ENCODE peak calls at places on chromosomes 5 and 9, in seven cellular contexts. G is endothelial cell; W is prostate gland; F is lung; N is CD8-positive, alpha-beta T cell; Z is kidney epithelial cell; O is lower lobe of right lung. H is an unnamed sample.

GRCh38 chr5:126777257-126777973 is 479 bp downstream of the LMNB1 start:
- DNase-seq in O (peak), Z (no peak), F (peak), G (peak), W (peak), N (peak), H (peak)

GRCh38 chr9:99134893-99135341 is 30.0 kb downstream of the TGFBR1 start:
- DNase-seq in F (no peak), W (no peak), O (no peak), G (no peak), Z (peak), N (peak), H (no peak)

GRCh38 chr5:1748271-1748670 is 51.4 kb downstream of the MRPL36 start:
- DNase-seq in O (no peak), N (no peak), F (no peak), G (no peak), W (no peak), Z (no peak), H (no peak)

GRCh38 chr5:180135128-180135955 is 63.8 kb upstream of the RNF130 start:
- DNase-seq in F (no peak), Z (peak), N (no peak), O (peak), G (no peak), W (no peak), H (peak)

GRCh38 chr5:179142434-179143198 is 82.4 kb downstream of the ZNF354C start:
- DNase-seq in O (no peak), Z (no peak), G (no peak), W (no peak), N (no peak), F (no peak), H (no peak)

GRCh38 chr9:129582865-129583264 is 38.0 kb downstream of the C9orf50 start:
- DNase-seq in Z (no peak), W (no peak), G (no peak), O (no peak), N (no peak), F (no peak), H (no peak)

GRCh38 chr5:3131161-3131560 is 379.7 kb upstream of the IRX2 start:
- DNase-seq in N (no peak), G (no peak), F (no peak), O (no peak), Z (no peak), W (no peak), H (no peak)

GRCh38 chr9:71179183-71179582 is 57.8 kb upstream of the TRPM3 start:
- DNase-seq in W (no peak), O (no peak), N (no peak), Z (no peak), G (no peak), F (no peak), H (no peak)

GRCh38 chr5:136015966-136016365 is 12.8 kb upstream of the TGFBI start:
- DNase-seq in W (no peak), Z (no peak), N (no peak), G (no peak), F (no peak), O (no peak), H (no peak)

GRCh38 chr9:2389404-2389803 is 232.2 kb upstream of the VLDLR start:
- DNase-seq in W (no peak), Z (no peak), G (no peak), O (no peak), N (no peak), F (no peak), H (no peak)

GRCh38 chr5:83827111-83827541 is 106.5 kb upstream of the HAPLN1 start:
- DNase-seq in W (no peak), Z (no peak), O (no peak), G (no peak), F (no peak), N (no peak), H (no peak)

GRCh38 chr5:172846249-172846648 is 12.2 kb downstream of the ERGIC1 start:
- DNase-seq in Z (no peak), N (no peak), G (no peak), F (no peak), O (no peak), W (no peak), H (no peak)

GRCh38 chr9:89534464-89534863 is 36.6 kb upstream of the SEMA4D start:
- DNase-seq in G (no peak), N (no peak), F (no peak), W (no peak), Z (no peak), O (no peak), H (no peak)

GRCh38 chr5:172144291-172144815 is 43.7 kb downstream of the STK10 start:
- DNase-seq in Z (no peak), W (no peak), O (no peak), G (no peak), N (no peak), F (no peak), H (no peak)

GRCh38 chr9:136532799-136533774 is 12.8 kb downstream of the NOTCH1 start:
- DNase-seq in W (no peak), O (no peak), Z (no peak), N (peak), F (no peak), G (no peak), H (no peak)

GRCh38 chr5:160787247-160787646 is 64.8 kb downstream of the ATP10B start:
- DNase-seq in N (no peak), Z (no peak), G (peak), W (no peak), F (no peak), O (no peak), H (no peak)

GRCh38 chr9:89039664-89040063 is 48.4 kb downstream of the S1PR3 start:
- DNase-seq in F (no peak), N (no peak), W (no peak), G (no peak), Z (no peak), O (no peak), H (no peak)

GRCh38 chr9:69120380-69121154 is 53.5 kb upstream of the TJP2 start:
- DNase-seq in O (peak), Z (no peak), F (peak), N (no peak), W (peak), G (peak), H (no peak)

GRCh38 chr9:69118656-69119055 is 55.4 kb upstream of the TJP2 start:
- DNase-seq in Z (no peak), O (no peak), N (no peak), W (peak), F (no peak), G (no peak), H (no peak)

GRCh38 chr9:69122086-69122390 is 52.0 kb upstream of the TJP2 start:
- DNase-seq in O (peak), G (peak), F (peak), N (peak), Z (no peak), W (peak), H (no peak)

GRCh38 chr9:69122391-69123141 is 51.5 kb upstream of the TJP2 start:
- DNase-seq in F (peak), Z (no peak), G (no peak), O (no peak), W (peak), N (no peak), H (no peak)

DNA sequence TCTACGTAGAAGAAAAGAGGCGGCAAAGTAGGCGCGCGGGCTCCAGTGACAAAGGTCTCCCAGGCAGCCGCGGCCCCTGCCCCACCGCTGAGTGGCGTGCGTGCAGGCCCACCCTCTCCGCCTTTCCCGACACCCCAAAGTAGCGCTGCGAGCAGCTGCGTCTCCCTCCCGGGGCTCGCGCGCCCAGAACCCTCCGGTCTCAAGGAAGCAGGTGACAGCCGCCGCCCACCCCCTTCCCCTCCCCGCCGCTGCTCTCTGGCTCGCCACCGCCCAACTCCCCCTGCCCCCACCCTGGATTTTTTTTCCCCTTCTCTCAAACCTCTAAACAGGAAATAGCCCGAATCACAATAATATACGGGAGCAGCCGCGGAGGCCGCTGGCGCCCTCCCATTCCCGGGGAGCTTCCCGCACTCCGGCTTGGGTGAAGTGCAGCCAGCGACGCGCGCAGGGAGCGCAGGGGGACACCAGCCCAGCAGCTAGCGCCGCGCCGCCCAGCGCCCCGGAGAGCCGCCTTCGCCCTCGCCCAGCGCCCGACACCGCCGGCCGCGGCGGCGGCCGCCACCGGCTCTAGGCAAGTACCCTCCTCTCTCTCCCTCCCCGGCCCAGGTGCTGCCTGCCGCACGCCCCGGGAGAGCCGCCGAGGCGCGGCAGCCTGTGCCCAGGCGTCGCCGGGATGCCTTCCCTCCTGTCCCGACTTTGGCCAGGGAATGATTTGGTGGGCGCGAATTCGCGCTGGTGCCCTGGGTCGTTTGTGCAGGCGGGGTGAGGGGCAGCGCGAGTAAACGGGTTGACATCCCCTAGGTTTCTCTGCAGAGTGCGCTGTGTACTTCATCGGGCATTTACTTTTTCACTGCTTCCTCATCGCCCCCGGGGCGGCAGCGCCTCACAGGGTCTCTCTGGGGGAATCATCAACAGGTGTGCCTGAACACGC is 52.7 kb upstream of the TJP2 start:
- DNase-seq in G (peak), N (peak), F (peak), W (peak), Z (no peak), O (peak), H (no peak)
- TF ChIP-seq CTCF in G (no peak), N (no peak), F (no peak), W (no peak), Z (no peak), O (no peak), H (no peak)

GRCh38 chr5:96326902-96327301 is 106.1 kb downstream of the PCSK1 start:
- DNase-seq in F (no peak), G (no peak), O (no peak), W (no peak), N (no peak), Z (no peak), H (no peak)

GRCh38 chr5:96329294-96329693 is 103.8 kb downstream of the PCSK1 start:
- DNase-seq in O (no peak), Z (no peak), G (no peak), F (no peak), N (no peak), W (no peak), H (no peak)

GRCh38 chr5:96330532-96331140 is 102.4 kb downstream of the PCSK1 start:
- DNase-seq in N (no peak), F (no peak), W (no peak), G (no peak), Z (no peak), O (no peak), H (no peak)

GRCh38 chr5:96329886-96330531 is 103.0 kb downstream of the PCSK1 start:
- DNase-seq in W (no peak), N (no peak), Z (no peak), G (no peak), F (no peak), O (no peak), H (no peak)

DNA sequence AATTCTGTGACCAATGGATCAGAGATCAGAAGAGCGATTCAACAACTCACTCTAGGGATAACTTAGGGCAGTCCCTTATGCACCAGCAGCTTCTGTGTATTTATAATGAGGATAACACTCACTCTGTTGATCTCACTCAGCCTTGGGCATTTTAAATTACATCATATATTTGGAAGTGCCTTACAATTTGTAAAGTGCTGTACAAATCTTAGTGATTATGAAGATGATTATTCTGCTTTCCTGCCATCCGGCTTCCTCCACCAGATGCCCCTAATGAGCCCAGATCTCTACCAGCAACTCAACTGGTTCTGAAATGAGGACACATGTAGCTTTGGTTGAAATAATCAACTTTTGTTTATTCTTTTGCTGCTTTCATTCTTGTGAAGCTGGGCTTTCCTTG is 105.3 kb downstream of the PCSK1 start:
- DNase-seq in O (no peak), Z (no peak), N (no peak), G (no peak), F (no peak), W (no peak), H (no peak)
- TF ChIP-seq CTCF in O (no peak), Z (no peak), N (no peak), G (no peak), F (no peak), W (no peak), H (no peak)

GRCh38 chr9:132456241-132456640 is 46.2 kb downstream of the CFAP77 start:
- DNase-seq in G (no peak), Z (no peak), W (no peak), F (no peak), N (no peak), O (no peak), H (no peak)

GRCh38 chr9:132460240-132460639 is 50.2 kb downstream of the CFAP77 start:
- DNase-seq in N (no peak), W (no peak), Z (no peak), F (no peak), G (no peak), O (no peak), H (no peak)

GRCh38 chr9:132457508-132457907 is 47.5 kb downstream of the CFAP77 start:
- DNase-seq in F (no peak), W (no peak), G (no peak), O (no peak), Z (no peak), N (no peak), H (no peak)

GRCh38 chr9:132459661-132460060 is 49.6 kb downstream of the CFAP77 start:
- DNase-seq in Z (no peak), O (no peak), W (no peak), G (no peak), N (no peak), F (no peak), H (no peak)

DNA sequence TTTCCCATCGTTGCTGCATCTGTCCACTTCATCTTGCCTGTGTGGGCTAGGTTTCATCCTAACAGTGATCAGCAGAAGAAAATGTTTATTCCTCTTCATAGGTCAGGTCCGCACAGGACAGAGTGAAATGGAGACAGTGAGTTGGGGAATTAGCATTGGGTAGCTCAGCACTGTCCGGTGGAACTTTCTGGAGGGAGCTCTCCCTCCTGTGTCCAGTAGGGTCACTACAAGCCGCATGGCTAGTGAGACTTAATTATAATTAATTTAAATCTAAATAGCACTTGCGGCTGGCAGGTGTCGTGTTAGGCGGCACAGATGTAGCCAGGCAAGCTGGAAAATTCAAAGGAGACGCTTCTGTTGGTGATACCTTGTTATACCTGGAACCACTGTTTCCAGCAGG is 48.4 kb downstream of the CFAP77 start:
- DNase-seq in Z (no peak), O (no peak), N (no peak), W (no peak), F (no peak), G (no peak), H (no peak)
- TF ChIP-seq CTCF in Z (no peak), O (no peak), N (no peak), W (no peak), F (no peak), G (no peak), H (no peak)

GRCh38 chr5:81846301-81846700 is 95.4 kb upstream of the SSBP2 start:
- DNase-seq in G (no peak), N (no peak), O (no peak), F (no peak), Z (no peak), W (no peak), H (no peak)
- TF ChIP-seq CTCF in G (no peak), N (no peak), O (no peak), F (no peak), Z (no peak), W (no peak), H (no peak)

GRCh38 chr5:138610468-138611294 is 35.5 kb upstream of the HSPA9 start:
- DNase-seq in W (no peak), F (no peak), O (no peak), Z (no peak), G (peak), N (no peak), H (no peak)
- TF ChIP-seq CTCF in W (no peak), F (no peak), O (peak), Z (no peak), G (no peak), N (no peak), H (no peak)

GRCh38 chr9:128497824-128498610 is 6.5 kb upstream of the GLE1 start:
- DNase-seq in N (no peak), Z (no peak), F (no peak), O (no peak), W (no peak), G (no peak), H (no peak)

GRCh38 chr9:128493424-128493823 is 11.1 kb upstream of the GLE1 start:
- DNase-seq in G (no peak), N (no peak), F (no peak), Z (no peak), W (no peak), O (no peak), H (no peak)

GRCh38 chr9:128494108-128494742 is 10.3 kb upstream of the GLE1 start:
- DNase-seq in O (peak), N (no peak), F (peak), G (peak), Z (no peak), W (peak), H (no peak)

GRCh38 chr9:128494743-128495124 is 9.8 kb upstream of the GLE1 start:
- DNase-seq in G (no peak), N (no peak), W (no peak), O (no peak), Z (no peak), F (no peak), H (no peak)

DNA sequence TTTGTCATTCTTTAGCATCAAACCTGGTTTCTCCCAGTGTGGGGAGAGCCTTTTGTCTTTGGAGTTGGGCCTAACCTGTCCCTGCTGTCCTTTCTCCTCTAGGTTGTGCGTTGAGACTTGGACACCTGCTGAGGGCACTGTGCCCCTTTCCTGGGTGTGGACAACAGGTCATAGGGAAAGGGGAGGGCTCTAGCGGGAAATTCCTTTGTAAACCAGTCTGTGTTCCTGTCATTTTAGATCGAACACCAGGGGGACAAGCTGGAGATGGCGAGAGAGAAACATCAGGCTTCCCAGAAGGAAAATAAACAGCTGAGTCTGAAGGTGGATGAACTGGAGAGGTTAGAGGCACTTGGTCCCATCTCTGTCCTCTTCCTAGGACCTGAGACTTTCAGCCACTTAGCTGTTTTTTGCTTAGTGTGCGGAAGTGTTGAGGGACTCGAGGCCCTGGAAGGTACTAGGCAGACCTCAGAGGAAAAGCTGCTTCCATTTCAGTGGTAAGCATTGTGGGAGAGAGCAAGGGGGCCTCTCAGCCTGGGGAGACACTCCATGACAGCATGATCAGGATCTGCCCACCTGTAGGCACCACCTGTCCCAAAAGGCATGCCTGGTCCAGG is 8.6 kb upstream of the GLE1 start:
- DNase-seq in N (no peak), O (no peak), W (no peak), Z (no peak), F (no peak), G (peak), H (no peak)
- TF ChIP-seq CTCF in N (no peak), O (no peak), W (no peak), Z (no peak), F (no peak), G (peak), H (no peak)

DNA sequence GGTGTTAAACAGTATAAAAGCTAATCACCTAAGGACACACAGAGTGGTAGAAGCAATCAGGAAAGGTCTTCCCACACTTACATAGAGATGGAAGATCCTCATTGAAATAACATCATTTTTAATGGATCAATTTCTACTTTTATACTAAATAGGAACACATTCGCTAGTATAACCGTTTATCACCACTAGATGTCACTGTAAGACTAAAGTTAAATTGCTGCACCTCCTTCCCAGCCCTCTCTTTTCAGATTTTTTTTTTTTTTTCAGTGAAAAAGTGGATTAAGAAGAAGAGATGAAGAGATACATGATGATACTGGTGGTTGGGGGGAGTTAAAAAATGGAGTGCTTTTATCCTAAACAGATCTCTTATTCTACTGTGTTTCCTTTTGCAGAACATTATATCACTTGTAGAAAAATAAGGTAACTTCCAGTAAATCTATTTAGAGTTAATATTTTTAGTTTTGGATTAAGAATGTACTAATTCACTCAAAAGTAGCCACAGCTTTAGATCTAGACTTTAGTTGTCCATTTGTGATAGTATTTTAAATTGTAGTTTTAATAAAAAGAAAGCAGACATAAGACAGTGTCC is 116.9 kb upstream of the ARRDC3 start:
- DNase-seq in F (no peak), O (no peak), G (no peak), N (no peak), W (no peak), Z (no peak), H (no peak)
- TF ChIP-seq CTCF in F (peak), O (peak), G (peak), N (peak), W (peak), Z (peak), H (peak)

H was measured in CD14-positive monocyte.